ENCODE peak calls at places on chromosomes 4 and X, in six cellular contexts. J is cardiac fibroblast, I is foreskin fibroblast, P is upper lobe of right lung, O is IMR-90, W is AG10803. C is an unnamed sample.
A peak's percentile ranks its signal among the peaks of the same experiment; 100 is the strongest.

GRCh38 chr4:178414881-178415446 is 972.7 kb upstream of the AGA start:
- DNase-seq in J (no peak), I (no peak), P (peak; percentile 46), O (no peak), W (no peak), C (no peak)

GRCh38 chr4:5710962-5711478 is at the start of gene EVC:
- DNase-seq in J (peak; percentile 85), I (peak; percentile 95), P (peak; percentile 90), O (peak; percentile 74), W (peak; percentile 81), C (peak; percentile 68)

GRCh38 chr4:18508801-18509200 is 487.2 kb upstream of the LCORL start:
- DNase-seq in J (no peak), I (no peak), P (no peak), O (no peak), W (no peak), C (no peak)

GRCh38 chr4:112284662-112285411 is 867 bp downstream of the TIFA start:
- DNase-seq in J (peak; percentile 47), I (peak; percentile 39), P (no peak), O (peak; percentile 24), W (peak; percentile 41), C (peak; percentile 28)

GRCh38 chr4:101256222-101256621 is 91.1 kb downstream of the PPP3CA start:
- DNase-seq in J (no peak), I (no peak), P (no peak), O (no peak), W (no peak), C (no peak)

GRCh38 chr4:72846280-72847111 is 223.0 kb downstream of the COX18 start:
- DNase-seq in J (no peak), I (no peak), P (no peak), O (no peak), W (peak; percentile 7), C (no peak)

GRCh38 chr4:173288698-173289350 is 45.3 kb downstream of the HMGB2 start:
- DNase-seq in J (peak; percentile 28), I (no peak), P (no peak), O (no peak), W (no peak), C (no peak)

GRCh38 chr4:182861346-182861745 is 55.8 kb downstream of the DCTD start:
- DNase-seq in J (no peak), I (no peak), P (no peak), O (no peak), W (no peak), C (no peak)

GRCh38 chr4:51963871-51964513 is 56.2 kb downstream of the LRRC66 start:
- DNase-seq in J (no peak), I (no peak), P (no peak), O (no peak), W (no peak), C (peak; percentile 35)

GRCh38 chr4:87785858-87786509 is 13.4 kb upstream of the IBSP start:
- DNase-seq in J (no peak), I (no peak), P (peak; percentile 55), O (no peak), W (no peak), C (no peak)

GRCh38 chr4:71290074-71290473 is 48.7 kb upstream of the SLC4A4 start:
- DNase-seq in J (peak; percentile 8), I (peak; percentile 24), P (no peak), O (peak; percentile 95), W (peak; percentile 86), C (no peak)

GRCh38 chrX:78357342-78358055 is 30.1 kb upstream of the CYSLTR1 start:
- DNase-seq in J (no peak), I (no peak), P (no peak), O (no peak), W (no peak), C (no peak)

GRCh38 chrX:111445485-111445884 is 33.5 kb upstream of the DCX start:
- DNase-seq in J (peak; percentile 42), I (peak; percentile 12), P (no peak), O (peak; percentile 32), W (peak; percentile 35), C (no peak)

GRCh38 chr4:86050516-86050915 is 309.3 kb downstream of the MAPK10 start:
- DNase-seq in J (no peak), I (peak; percentile 33), P (no peak), O (no peak), W (no peak), C (no peak)

GRCh38 chrX:26918633-26919032 is 544.5 kb downstream of the PPP4R3C start:
- DNase-seq in J (peak; percentile 30), I (peak; percentile 4), P (no peak), O (no peak), W (no peak), C (peak; percentile 2)

GRCh38 chr4:64883087-64883926 is 474.1 kb upstream of the TECRL start:
- DNase-seq in J (no peak), I (no peak), P (no peak), O (no peak), W (no peak), C (no peak)

GRCh38 chr4:8914461-8915171 is 43.0 kb upstream of the HMX1 start:
- DNase-seq in J (no peak), I (no peak), P (peak; percentile 53), O (no peak), W (no peak), C (peak; percentile 4)

GRCh38 chr4:186472948-186473347 is 82.4 kb downstream of the MTNR1A start:
- DNase-seq in J (peak; percentile 70), I (peak; percentile 26), P (no peak), O (peak; percentile 56), W (peak; percentile 57), C (no peak)

GRCh38 chr4:105637409-105638258 is 70.9 kb downstream of the INTS12 start:
- DNase-seq in J (peak; percentile 43), I (peak; percentile 10), P (peak; percentile 67), O (peak; percentile 3), W (no peak), C (peak; percentile 77)

GRCh38 chr4:154132406-154132805 is 343.5 kb upstream of the SFRP2 start:
- DNase-seq in J (no peak), I (no peak), P (no peak), O (peak; percentile 2), W (no peak), C (no peak)

GRCh38 chrX:30831082-30831481 is 58.0 kb downstream of the TAB3 start:
- DNase-seq in J (no peak), I (no peak), P (no peak), O (no peak), W (no peak), C (no peak)

GRCh38 chr4:1628892-1629703 is 55.0 kb downstream of the FAM53A start:
- DNase-seq in J (peak; percentile 43), I (peak; percentile 68), P (peak; percentile 84), O (peak; percentile 6), W (peak; percentile 12), C (peak; percentile 65)

GRCh38 chrX:65575024-65575423 is 40.4 kb upstream of the LAS1L start:
- DNase-seq in J (no peak), I (peak; percentile 22), P (no peak), O (peak; percentile 33), W (no peak), C (no peak)

GRCh38 chr4:153152453-153153338 is 51.5 kb upstream of the TRIM2 start:
- DNase-seq in J (peak; percentile 39), I (peak; percentile 55), P (peak; percentile 72), O (peak; percentile 23), W (peak; percentile 34), C (peak; percentile 49)

GRCh38 chr4:75343333-75343732 is 170.9 kb downstream of the RCHY1 start:
- DNase-seq in J (no peak), I (no peak), P (no peak), O (no peak), W (no peak), C (no peak)
- H3K4me3 ChIP-seq in J (no peak overlapping the region), I (no peak overlapping the region), P (no peak overlapping the region), O (no peak overlapping the region), W (no peak overlapping the region), C (no peak overlapping the region)

DNA sequence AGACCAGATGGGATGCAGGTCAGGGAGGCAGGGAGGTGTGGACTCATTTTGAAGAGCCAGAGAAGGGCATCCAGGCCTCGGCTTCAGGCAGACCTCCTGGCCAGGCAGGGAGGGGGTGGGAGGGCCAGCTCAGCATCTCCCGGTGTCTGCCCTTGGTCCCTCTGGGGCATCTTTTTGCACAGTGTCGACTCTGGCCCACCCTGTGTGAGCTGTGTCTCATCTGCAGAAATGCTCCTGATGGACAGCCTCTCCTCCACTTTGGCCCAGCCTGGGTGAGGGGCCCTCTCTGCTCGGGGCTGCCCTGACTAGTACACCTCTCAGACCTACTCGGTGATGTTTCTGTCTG is 196.5 kb upstream of the PSAPL1 start:
- DNase-seq in J (no peak), I (no peak), P (no peak), O (no peak), W (no peak), C (no peak)
- H3K4me3 ChIP-seq in J (no peak overlapping the region), I (peak overlapping the region; percentile 24), P (no peak overlapping the region), O (no peak overlapping the region), W (peak overlapping the region; percentile 36), C (no peak overlapping the region)

DNA sequence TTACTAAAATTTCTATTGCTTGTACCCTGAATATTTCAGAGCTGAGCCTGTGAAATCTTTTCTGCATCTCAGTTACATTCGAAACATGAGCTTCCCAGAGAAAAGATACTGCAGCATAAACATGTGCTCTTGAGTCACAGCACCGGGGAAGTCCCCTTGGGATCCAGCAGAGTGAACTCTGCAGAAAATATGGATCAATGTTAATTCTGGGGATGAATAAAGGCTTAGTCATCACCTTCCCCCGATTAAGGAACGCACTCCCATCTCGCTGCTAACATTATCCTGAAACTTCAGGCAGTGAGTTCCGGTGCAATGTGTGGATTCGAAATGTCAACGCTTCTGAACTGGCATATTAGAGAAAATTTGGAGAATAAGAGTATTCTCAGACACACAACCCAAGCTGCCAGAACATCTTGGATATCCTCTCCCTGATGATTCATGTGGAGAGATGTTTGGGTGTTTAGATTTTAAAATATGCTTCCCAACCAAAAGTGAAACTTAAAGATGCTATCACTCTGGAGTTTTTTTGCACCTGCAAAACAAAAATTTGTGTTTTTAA is 90.8 kb downstream of the IRF2 start:
- DNase-seq in J (peak; percentile 96), I (peak; percentile 97), P (no peak), O (peak; percentile 99), W (peak; percentile 95), C (peak; percentile 22)
- H3K4me3 ChIP-seq in J (peak overlapping the region; percentile 48), I (peak overlapping the region; percentile 33), P (peak overlapping the region; percentile 21), O (peak overlapping the region; percentile 17), W (peak overlapping the region; percentile 52), C (no peak overlapping the region)

GRCh38 chr4:158805628-158806471 is 37.0 kb downstream of the FNIP2 start:
- DNase-seq in J (no peak), I (peak; percentile 61), P (no peak), O (no peak), W (no peak), C (no peak)
- H3K4me3 ChIP-seq in J (no peak overlapping the region), I (no peak overlapping the region), P (peak overlapping the region; percentile 29), O (no peak overlapping the region), W (no peak overlapping the region), C (no peak overlapping the region)

GRCh38 chr4:4332529-4332928 is 42.5 kb downstream of the ZBTB49 start:
- DNase-seq in J (no peak), I (no peak), P (no peak), O (no peak), W (no peak), C (no peak)

GRCh38 chr4:4330794-4331193 is 40.7 kb downstream of the ZBTB49 start:
- DNase-seq in J (no peak), I (no peak), P (peak; percentile 25), O (no peak), W (no peak), C (no peak)

GRCh38 chr4:4329496-4329895 is 39.4 kb downstream of the ZBTB49 start:
- DNase-seq in J (no peak), I (no peak), P (peak; percentile 27), O (no peak), W (no peak), C (no peak)

GRCh38 chr4:4334798-4335520 is 44.9 kb downstream of the ZBTB49 start:
- DNase-seq in J (peak; percentile 63), I (peak; percentile 73), P (peak; percentile 80), O (peak; percentile 30), W (peak; percentile 32), C (peak; percentile 82)

GRCh38 chr4:4333265-4333706 is 43.2 kb downstream of the ZBTB49 start:
- DNase-seq in J (peak; percentile 90), I (peak; percentile 80), P (peak; percentile 57), O (peak; percentile 84), W (peak; percentile 98), C (peak; percentile 18)
- H3K4me3 ChIP-seq in J (peak overlapping the region; percentile 14), I (no peak overlapping the region), P (no peak overlapping the region), O (no peak overlapping the region), W (peak overlapping the region; percentile 17), C (no peak overlapping the region)

C was measured in body of pancreas.